ENCODE peak calls at places on chromosomes 4 and X, in ten cellular contexts. E is right lobe of liver, K is mammary epithelial cell, Z is uterus, R is cardiac muscle cell, U is upper lobe of right lung, O is PC-3, J is heart left ventricle, T is HepG2, X is tibial nerve. M is an unnamed sample.

GRCh38 chr4:3321295-3321889 is 28.6 kb downstream of the RGS12 start:
- DNase-seq in K (no peak), U (peak; percentile 64), E (peak; percentile 35), T (no peak), R (peak; percentile 40), J (peak; percentile 40), O (no peak), Z (no peak), X (no peak), M (peak; percentile 63)

GRCh38 chr4:2871911-2872310 is 28.3 kb downstream of the ADD1 start:
- DNase-seq in E (no peak), Z (no peak), X (no peak), K (no peak), T (no peak), J (no peak), U (no peak), R (no peak), O (peak; percentile 7), M (no peak)

GRCh38 chr4:145218251-145218650 is 37.9 kb upstream of the OTUD4 start:
- DNase-seq in J (peak; percentile 13), E (no peak), K (no peak), X (no peak), R (peak; percentile 55), O (no peak), Z (no peak), T (no peak), U (no peak), M (peak; percentile 9)

GRCh38 chr4:25863906-25864418 is 1.2 kb upstream of the SEL1L3 start:
- DNase-seq in O (no peak), J (no peak), E (no peak), Z (no peak), R (no peak), U (no peak), X (no peak), K (no peak), T (no peak), M (no peak)

GRCh38 chr4:168803727-168804126 is 206.3 kb downstream of the CBR4 start:
- DNase-seq in E (no peak), X (no peak), J (no peak), U (no peak), R (peak; percentile 74), Z (no peak), O (no peak), T (no peak), K (peak; percentile 90), M (no peak)

GRCh38 chr4:39576268-39576667 is 49.0 kb upstream of the UGDH start:
- DNase-seq in R (no peak), O (no peak), U (no peak), X (no peak), K (no peak), T (no peak), J (no peak), Z (no peak), E (no peak), M (no peak)

GRCh38 chrX:77723684-77724083 is 62.3 kb downstream of the ATRX start:
- DNase-seq in X (no peak), U (no peak), J (no peak), R (no peak), O (no peak), Z (no peak), E (no peak), T (no peak), K (no peak), M (no peak)

GRCh38 chrX:51847463-51847862 is 46.0 kb upstream of the MAGED1 start:
- DNase-seq in J (no peak), K (no peak), R (no peak), U (no peak), E (no peak), X (no peak), Z (no peak), O (no peak), T (no peak), M (no peak)

GRCh38 chr4:8403173-8403753 is 37.3 kb downstream of the ACOX3 start:
- DNase-seq in R (peak; percentile 90), J (peak; percentile 87), Z (peak; percentile 88), E (peak; percentile 83), K (peak; percentile 56), X (peak; percentile 75), U (peak; percentile 89), O (peak; percentile 80), T (peak; percentile 48), M (peak; percentile 91)

GRCh38 chr4:8401665-8402064 is 38.9 kb downstream of the ACOX3 start:
- DNase-seq in J (no peak), E (no peak), U (no peak), T (no peak), K (no peak), R (no peak), O (no peak), X (no peak), Z (no peak), M (no peak)

GRCh38 chr4:8402640-8403039 is 37.9 kb downstream of the ACOX3 start:
- DNase-seq in T (no peak), O (no peak), Z (no peak), U (no peak), X (no peak), R (no peak), E (no peak), K (no peak), J (peak; percentile 61), M (peak; percentile 51)

GRCh38 chr4:8400641-8401325 is 39.7 kb downstream of the ACOX3 start:
- DNase-seq in K (no peak), Z (no peak), J (no peak), E (no peak), T (no peak), O (no peak), X (no peak), R (no peak), U (no peak), M (no peak)

GRCh38 chr4:8402181-8402597 is 38.3 kb downstream of the ACOX3 start:
- DNase-seq in R (no peak), T (no peak), E (no peak), Z (no peak), O (no peak), J (no peak), U (no peak), K (no peak), X (no peak), M (no peak)
- H3K4me1 ChIP-seq in R (no peaks in the 10 kb centered on the region), T (no peaks in the 10 kb centered on the region), E (no peaks in the 10 kb centered on the region), Z (peaks cover 12% of the 10 kb centered on the region), O (no peaks in the 10 kb centered on the region), J (peaks cover 13% of the 10 kb centered on the region), U (peaks cover 12% of the 10 kb centered on the region), K (peaks cover 16% of the 10 kb centered on the region), X (no peaks in the 10 kb centered on the region), M (peaks cover 19% of the 10 kb centered on the region)

GRCh38 chr4:150973626-150974250 is 41.3 kb downstream of the LRBA start:
- DNase-seq in U (no peak), Z (no peak), T (peak; percentile 88), O (no peak), X (no peak), R (no peak), E (no peak), J (no peak), K (no peak), M (no peak)

GRCh38 chr4:150972592-150972991 is 42.5 kb downstream of the LRBA start:
- DNase-seq in Z (no peak), U (no peak), R (peak; percentile 2), K (no peak), J (no peak), X (no peak), T (no peak), O (no peak), E (no peak), M (no peak)

GRCh38 chr4:150974251-150974640 is 40.8 kb downstream of the LRBA start:
- DNase-seq in T (no peak), J (no peak), R (no peak), X (no peak), K (no peak), O (no peak), U (no peak), E (no peak), Z (no peak), M (no peak)

GRCh38 chr4:150971901-150972300 is 43.2 kb downstream of the LRBA start:
- DNase-seq in X (no peak), U (no peak), T (no peak), E (no peak), J (no peak), O (no peak), R (peak; percentile 2), Z (no peak), K (no peak), M (no peak)

GRCh38 chr4:150970685-150971151 is 44.4 kb downstream of the LRBA start:
- DNase-seq in R (no peak), X (no peak), E (no peak), T (no peak), J (no peak), Z (no peak), U (no peak), O (no peak), K (no peak), M (no peak)
- H3K27ac ChIP-seq in R (no peak overlapping the region), X (no peak overlapping the region), E (no peak overlapping the region), T (no peak overlapping the region), J (no peak overlapping the region), Z (no peak overlapping the region), U (no peak overlapping the region), O (no peak overlapping the region), K (no peak overlapping the region), M (no peak overlapping the region)

GRCh38 chr4:138112389-138112788 is 129.8 kb downstream of the SLC7A11 start:
- DNase-seq in J (no peak), T (no peak), O (no peak), E (no peak), R (no peak), X (no peak), Z (no peak), K (no peak), U (no peak), M (no peak)

GRCh38 chr4:138114434-138114833 is 127.7 kb downstream of the SLC7A11 start:
- DNase-seq in O (no peak), R (peak; percentile 11), Z (no peak), X (no peak), U (no peak), E (no peak), K (no peak), J (no peak), T (no peak), M (no peak)

GRCh38 chr4:138115053-138115452 is 127.1 kb downstream of the SLC7A11 start:
- DNase-seq in R (no peak), T (no peak), K (no peak), E (no peak), Z (no peak), X (no peak), O (no peak), U (no peak), J (no peak), M (no peak)

GRCh38 chr4:138111462-138112000 is 130.6 kb downstream of the SLC7A11 start:
- DNase-seq in J (no peak), K (peak; percentile 71), Z (no peak), O (peak; percentile 62), T (peak; percentile 59), U (no peak), X (no peak), R (peak; percentile 37), E (no peak), M (no peak)

DNA sequence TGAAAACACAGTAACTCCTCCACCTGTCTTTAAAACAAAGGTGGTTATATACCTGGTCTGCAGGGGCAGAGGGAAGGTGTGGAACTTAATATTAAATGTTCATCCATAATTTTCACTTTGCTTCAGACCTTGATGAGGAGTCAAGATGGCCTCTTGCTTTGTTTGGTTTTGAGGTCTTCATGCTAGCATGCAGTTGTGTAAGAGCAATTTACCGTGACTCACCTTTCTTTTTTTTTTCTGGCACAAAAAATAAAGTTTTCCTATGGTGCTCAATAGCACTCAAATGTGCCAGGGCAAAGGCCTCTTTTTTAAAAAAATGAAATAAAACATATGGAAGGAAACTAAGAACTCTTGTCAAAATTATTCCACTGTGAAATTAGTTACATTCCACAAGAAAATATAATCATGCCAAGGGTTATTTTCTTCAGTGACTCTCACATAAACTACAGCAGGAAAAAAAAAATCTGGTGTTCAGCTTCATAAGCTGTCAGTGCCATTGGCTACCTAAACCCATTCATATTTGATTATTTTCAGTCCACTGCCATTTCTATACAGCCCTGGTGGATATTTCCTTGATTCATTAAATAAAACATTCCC is 128.2 kb downstream of the SLC7A11 start:
- DNase-seq in X (no peak), R (peak; percentile 54), O (peak; percentile 17), Z (no peak), T (peak; percentile 33), K (peak; percentile 56), U (no peak), J (no peak), E (no peak), M (no peak)
- H3K4me1 ChIP-seq in X (no peaks in the 10 kb centered on the region), R (peaks cover 13% of the 10 kb centered on the region), O (peaks cover 10% of the 10 kb centered on the region), Z (no peaks in the 10 kb centered on the region), T (peaks cover 37% of the 10 kb centered on the region), K (peaks cover 37% of the 10 kb centered on the region), U (no peaks in the 10 kb centered on the region), J (no peaks in the 10 kb centered on the region), E (no peaks in the 10 kb centered on the region), M (no peaks in the 10 kb centered on the region)

GRCh38 chr4:73725499-73725898 is 14.9 kb upstream of the CXCL8 start:
- DNase-seq in J (no peak), X (no peak), R (no peak), E (no peak), T (no peak), K (no peak), Z (no peak), U (no peak), O (no peak), M (no peak)

GRCh38 chr4:73721901-73722300 is 18.5 kb upstream of the CXCL8 start:
- DNase-seq in E (no peak), X (no peak), O (peak; percentile 94), T (no peak), K (peak; percentile 78), R (no peak), Z (no peak), J (no peak), U (no peak), M (no peak)

GRCh38 chr4:73726000-73726399 is 14.4 kb upstream of the CXCL8 start:
- DNase-seq in U (no peak), R (peak; percentile 92), E (no peak), Z (no peak), X (no peak), O (peak; percentile 99), T (no peak), J (no peak), K (peak; percentile 93), M (no peak)

GRCh38 chr4:73723029-73723428 is 17.3 kb upstream of the CXCL8 start:
- DNase-seq in R (no peak), Z (no peak), E (no peak), U (no peak), X (no peak), O (peak; percentile 52), J (no peak), K (peak; percentile 43), T (no peak), M (no peak)

GRCh38 chr4:73723945-73724344 is 16.4 kb upstream of the CXCL8 start:
- DNase-seq in J (no peak), K (no peak), R (no peak), U (no peak), E (no peak), T (no peak), Z (no peak), X (no peak), O (no peak), M (no peak)
- H3K27ac ChIP-seq in J (no peak overlapping the region), K (no peak overlapping the region), R (no peak overlapping the region), U (no peak overlapping the region), E (no peak overlapping the region), T (no peak overlapping the region), Z (no peak overlapping the region), X (no peak overlapping the region), O (peak overlapping the region; percentile 97), M (no peak overlapping the region)